ENCODE peak calls at places on chromosomes 13 and 19, in five cellular contexts. F, N, T, X and D are unnamed samples.

GRCh38 chr19:6278051-6278450 is 1.7 kb downstream of the MLLT1 start:
- DNase-seq in F (no peak), T (no peak), N (no peak), X (no peak), D (no peak)

GRCh38 chr13:35781044-35781443 is 304.6 kb upstream of the MAB21L1 start:
- DNase-seq in T (no peak), F (peak), X (no peak), N (no peak), D (no peak)

GRCh38 chr19:400976-401835 is 7.7 kb downstream of the C2CD4C start:
- DNase-seq in T (no peak), X (no peak), N (no peak), F (no peak), D (no peak)

GRCh38 chr13:50889317-50889716 is 20.3 kb upstream of the RNASEH2B start:
- DNase-seq in T (no peak), F (no peak), X (no peak), N (no peak), D (no peak)

GRCh38 chr13:74574964-74575728 is 440.9 kb upstream of the KLF12 start:
- DNase-seq in X (no peak), F (no peak), N (no peak), T (no peak), D (no peak)

GRCh38 chr19:45440873-45441654 is 17.3 kb upstream of the ERCC1 start:
- DNase-seq in F (peak), X (peak), N (no peak), T (no peak), D (no peak)

GRCh38 chr13:40483601-40484000 is 182.8 kb downstream of the FOXO1 start:
- DNase-seq in F (no peak), T (peak), N (no peak), X (no peak), D (no peak)

GRCh38 chr19:5292843-5293606 is 47.6 kb downstream of the PTPRS start:
- DNase-seq in F (peak), T (peak), N (peak), X (peak), D (peak)

GRCh38 chr13:112995395-112996091 is 26.5 kb downstream of the MCF2L start:
- DNase-seq in F (no peak), N (no peak), T (no peak), X (peak), D (no peak)

GRCh38 chr19:45391346-45391745 is 13.5 kb downstream of the PPP1R13L start:
- DNase-seq in N (no peak), F (peak), X (no peak), T (no peak), D (no peak)

DNA sequence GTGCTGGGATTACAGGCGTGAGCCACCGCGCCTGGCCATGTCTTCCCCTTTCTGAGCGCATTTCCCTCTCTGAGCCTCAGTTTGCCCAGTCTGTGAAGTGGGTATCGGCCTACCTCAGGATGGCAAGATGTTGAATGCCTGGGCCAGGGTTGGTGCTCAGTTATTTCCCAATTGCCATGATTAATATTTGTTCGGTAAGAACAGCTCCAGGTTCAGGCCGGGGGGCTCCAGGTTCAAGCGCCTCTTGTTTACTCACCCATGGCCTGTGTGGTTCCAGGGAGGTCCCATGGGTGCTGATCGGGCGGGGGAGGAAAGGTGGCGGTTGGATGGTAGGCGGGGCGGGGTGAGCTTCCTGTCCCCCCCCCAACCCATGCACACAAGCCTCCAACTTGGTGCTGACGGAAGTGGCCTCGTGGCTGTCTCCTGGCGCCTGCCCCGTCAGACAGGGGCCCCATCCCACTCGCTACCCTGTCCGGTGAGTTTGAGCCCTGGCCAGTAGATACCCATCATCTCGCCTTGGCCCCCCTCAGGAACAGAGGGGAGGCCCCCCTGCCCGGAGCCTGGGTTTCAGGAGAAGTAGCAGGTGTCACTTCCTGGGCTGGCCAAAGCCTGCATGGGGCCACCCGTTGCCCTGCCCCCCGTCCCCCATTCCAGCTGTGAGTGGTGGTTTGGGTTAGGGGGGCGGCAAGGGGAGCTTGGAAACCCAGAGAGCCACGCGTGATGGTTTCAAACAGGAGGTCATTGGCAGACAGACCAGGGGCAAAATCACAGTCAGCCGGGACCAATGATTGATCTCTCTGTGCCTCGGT is at the start of gene FCHO1:
- DNase-seq in X (no peak), N (peak), F (no peak), T (peak), D (no peak)
- TF ChIP-seq CTCF in X (no peak), N (no peak), F (no peak), T (no peak), D (no peak)

GRCh38 chr19:23772668-23773063 is 14.0 kb upstream of the ZNF681 start:
- DNase-seq in F (no peak), N (no peak), T (no peak), X (no peak), D (no peak)
- TF ChIP-seq CTCF in F (no peak), N (no peak), T (no peak), X (no peak), D (no peak)

DNA sequence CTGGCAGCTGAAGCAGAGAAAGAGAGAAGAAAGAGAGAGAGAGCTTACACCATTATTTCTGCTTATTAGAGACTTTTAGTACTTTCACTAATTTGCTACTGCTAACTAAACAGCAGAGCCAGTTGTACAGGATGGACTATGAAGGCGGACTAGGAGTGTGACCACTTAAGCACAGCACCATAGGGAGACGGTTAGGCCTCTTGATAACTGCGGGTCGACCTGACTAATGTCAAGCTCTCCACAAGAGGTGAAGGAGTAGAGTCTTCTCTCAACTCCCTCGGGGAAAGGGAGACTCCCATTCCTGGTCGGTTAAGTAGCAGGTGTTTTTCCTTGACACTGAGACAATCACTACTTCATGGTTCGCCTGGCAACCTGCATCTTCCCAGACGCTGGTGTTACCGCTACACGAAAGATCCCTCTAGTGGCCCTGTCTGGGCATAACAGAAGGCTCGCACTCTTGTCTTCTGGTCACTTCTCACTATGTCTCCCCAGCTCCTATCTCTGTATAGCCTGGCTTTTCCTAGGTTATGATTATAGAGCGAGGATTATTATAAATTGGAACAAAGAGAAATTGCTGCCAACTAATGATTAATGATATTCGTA is 5.3 kb upstream of the PSG7 start:
- DNase-seq in N (no peak), X (no peak), T (no peak), F (peak), D (no peak)
- TF ChIP-seq CTCF in N (no peak), X (peak), T (peak), F (peak), D (peak)

GRCh38 chr13:52454825-52455676 is at the start of gene CKAP2:
- DNase-seq in X (peak), F (peak), N (peak), T (peak), D (peak)
- TF ChIP-seq CTCF in X (no peak), F (no peak), N (no peak), T (no peak), D (no peak)

GRCh38 chr19:50328257-50329145 is 676 bp downstream of the KCNC3 start:
- DNase-seq in T (no peak), X (peak), N (no peak), F (no peak), D (no peak)
- TF ChIP-seq CTCF in T (no peak), X (no peak), N (peak), F (no peak), D (peak)

DNA sequence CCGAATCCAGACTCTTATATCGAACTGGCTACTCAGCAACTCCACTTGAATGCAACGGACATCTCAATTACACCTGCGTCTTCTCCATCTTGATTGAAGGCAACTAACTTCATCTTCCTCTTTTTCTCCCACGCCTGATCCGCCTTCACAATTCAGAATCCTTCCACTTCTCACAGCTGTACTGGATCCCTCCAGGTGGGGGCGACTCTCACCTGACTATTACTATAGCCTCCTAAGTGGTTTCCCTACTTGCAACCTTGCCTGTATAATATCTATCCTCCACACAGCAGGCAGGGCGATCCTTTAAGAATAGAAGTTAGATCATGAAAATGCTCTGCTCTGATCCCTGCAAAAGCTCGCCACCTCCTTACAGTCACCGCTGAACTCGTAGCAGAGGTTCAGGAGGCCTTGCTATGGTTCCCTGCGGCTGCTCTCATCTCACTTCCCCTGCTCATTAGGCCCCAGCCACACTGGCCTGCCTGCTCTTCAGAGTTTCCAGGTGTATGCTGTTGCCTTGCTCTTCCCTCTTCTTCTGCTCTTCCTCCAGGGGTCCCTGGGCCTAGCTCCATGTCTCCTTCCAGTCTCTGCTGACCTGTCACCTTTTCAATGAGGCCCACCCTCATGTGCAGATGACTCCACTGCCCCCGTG is 31.9 kb downstream of the RFXAP start:
- DNase-seq in T (no peak), N (no peak), X (peak), F (peak), D (no peak)
- TF ChIP-seq CTCF in T (no peak), N (no peak), X (peak), F (peak), D (peak)

GRCh38 chr13:114042066-114042815 is 68.4 kb upstream of the C13orf46 start:
- DNase-seq in T (no peak), N (no peak), F (no peak), X (no peak), D (no peak)

GRCh38 chr13:114044486-114044885 is 70.6 kb upstream of the C13orf46 start:
- DNase-seq in N (no peak), T (no peak), X (no peak), F (no peak), D (no peak)

GRCh38 chr13:114045113-114045735 is 71.3 kb upstream of the C13orf46 start:
- DNase-seq in F (no peak), X (no peak), T (no peak), N (no peak), D (no peak)

GRCh38 chr13:114041493-114041892 is 67.6 kb upstream of the C13orf46 start:
- DNase-seq in X (no peak), N (no peak), T (no peak), F (no peak), D (no peak)

GRCh38 chr13:114043421-114044053 is 69.7 kb upstream of the C13orf46 start:
- DNase-seq in X (no peak), N (peak), T (peak), F (no peak), D (no peak)
- TF ChIP-seq CTCF in X (peak), N (no peak), T (peak), F (no peak), D (peak)

GRCh38 chr19:3672575-3672948 is 27.7 kb downstream of the PIP5K1C start:
- DNase-seq in F (no peak), N (no peak), X (no peak), T (no peak), D (no peak)

GRCh38 chr19:3670258-3670795 is 29.9 kb downstream of the PIP5K1C start:
- DNase-seq in N (peak), X (no peak), F (no peak), T (peak), D (no peak)

GRCh38 chr19:3672993-3673392 is 27.3 kb downstream of the PIP5K1C start:
- DNase-seq in T (no peak), X (no peak), F (no peak), N (no peak), D (no peak)

GRCh38 chr19:3670796-3671679 is 29.2 kb downstream of the PIP5K1C start:
- DNase-seq in T (peak), N (peak), X (no peak), F (no peak), D (no peak)

DNA sequence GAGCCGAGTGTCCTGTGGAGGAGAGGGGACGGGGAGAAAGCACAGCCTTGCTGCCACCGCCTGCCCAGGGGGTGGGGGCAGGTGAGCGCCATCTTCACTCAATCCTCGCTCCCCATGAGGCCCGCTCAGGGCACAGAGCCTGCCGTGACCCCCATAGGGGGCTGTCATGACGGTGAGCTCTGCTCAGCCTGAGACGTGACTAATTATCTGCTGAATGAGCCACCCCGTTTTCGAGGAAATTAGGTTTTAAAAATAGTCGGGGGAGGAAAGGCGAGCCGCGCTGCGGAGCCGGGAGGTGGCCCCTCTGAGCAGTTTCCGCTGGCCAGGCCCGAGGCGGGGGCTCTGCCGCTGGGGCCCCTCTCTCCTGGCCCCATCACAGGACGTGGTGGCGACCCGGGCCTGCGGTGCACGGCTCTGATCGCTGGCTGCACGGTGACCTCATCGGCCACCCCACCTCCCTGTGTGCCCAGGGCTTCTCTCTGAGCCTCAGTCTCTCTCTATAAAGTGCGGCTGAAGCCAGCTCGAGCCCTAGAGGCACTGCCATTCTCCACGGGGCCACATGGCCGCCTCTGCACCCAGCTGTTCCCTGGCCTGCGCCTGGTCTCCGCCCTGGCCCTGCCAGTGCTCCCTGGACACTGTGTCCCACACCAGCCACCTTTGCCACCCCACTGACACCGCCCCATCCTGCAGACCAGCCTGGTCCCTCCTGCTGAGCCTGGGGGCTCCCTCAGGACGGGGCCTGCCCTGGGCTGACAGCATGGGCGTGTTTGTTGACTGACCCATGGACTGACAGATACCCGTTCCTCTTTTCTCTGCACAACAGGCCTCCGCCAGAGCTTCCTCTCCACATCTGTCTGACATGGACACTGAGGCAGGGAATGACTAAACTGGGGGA is 28.3 kb downstream of the PIP5K1C start:
- DNase-seq in X (no peak), N (no peak), T (peak), F (no peak), D (no peak)
- TF ChIP-seq CTCF in X (no peak), N (peak), T (peak), F (no peak), D (no peak)